ENCODE peak calls at places on chromosomes 2 and 18, in eight cellular contexts. C is brain microvascular endothelial cell, Z is cardiac muscle cell, F is fibroblast of pulmonary artery, M is uterus, B is suprapubic skin, Y is A549, P is hepatocyte. X is an unnamed sample.

GRCh38 chr2:709138-709779 is 32.1 kb upstream of the TMEM18 start:
- DNase-seq in C (no peak), Z (no peak), F (no peak), M (no peak), B (no peak), Y (no peak), P (no peak), X (no peak)

GRCh38 chr2:179909845-179910734 is 48.7 kb upstream of the ZNF385B start:
- DNase-seq in C (no peak), Z (no peak), F (no peak), M (no peak), B (no peak), Y (no peak), P (no peak), X (no peak)

GRCh38 chr2:216169087-216169486 is 59.9 kb downstream of the XRCC5 start:
- DNase-seq in C (no peak), Z (no peak), F (no peak), M (no peak), B (no peak), Y (no peak), P (no peak), X (no peak)

GRCh38 chr2:181658444-181658843 is 1.5 kb upstream of the CERKL start:
- DNase-seq in C (no peak), Z (no peak), F (no peak), M (no peak), B (no peak), Y (no peak), P (no peak), X (no peak)

GRCh38 chr2:190468814-190469569 is 60.8 kb downstream of the MFSD6 start:
- DNase-seq in C (peak; percentile 97), Z (peak; percentile 97), F (peak; percentile 98), M (peak; percentile 81), B (peak; percentile 78), Y (peak; percentile 86), P (peak; percentile 74), X (no peak)

GRCh38 chr2:205834776-205835175 is 152.5 kb downstream of the NRP2 start:
- DNase-seq in C (no peak), Z (peak; percentile 75), F (peak; percentile 58), M (peak; percentile 37), B (no peak), Y (no peak), P (no peak), X (no peak)

GRCh38 chr2:185316383-185316782 is 422.2 kb upstream of the FSIP2 start:
- DNase-seq in C (no peak), Z (no peak), F (no peak), M (no peak), B (no peak), Y (no peak), P (no peak), X (no peak)

GRCh38 chr2:1101982-1102381 is 151.3 kb downstream of the SNTG2 start:
- DNase-seq in C (no peak), Z (no peak), F (no peak), M (no peak), B (no peak), Y (no peak), P (no peak), X (no peak)

GRCh38 chr2:6493669-6494068 is 372.0 kb downstream of the CMPK2 start:
- DNase-seq in C (no peak), Z (no peak), F (no peak), M (no peak), B (no peak), Y (no peak), P (no peak), X (no peak)

GRCh38 chr2:72026819-72027425 is 120.7 kb downstream of the CYP26B1 start:
- DNase-seq in C (no peak), Z (no peak), F (no peak), M (no peak), B (peak; percentile 44), Y (no peak), P (no peak), X (peak; percentile 30)

GRCh38 chr2:180314086-180314485 is 307.0 kb upstream of the CWC22 start:
- DNase-seq in C (peak; percentile 17), Z (peak; percentile 50), F (peak; percentile 47), M (no peak), B (no peak), Y (no peak), P (no peak), X (no peak)

GRCh38 chr2:6143812-6144211 is 451.6 kb downstream of the SOX11 start:
- DNase-seq in C (no peak), Z (no peak), F (no peak), M (no peak), B (no peak), Y (no peak), P (no peak), X (no peak)

GRCh38 chr2:25709349-25709748 is 36.0 kb upstream of the DTNB start:
- DNase-seq in C (no peak), Z (no peak), F (no peak), M (no peak), B (no peak), Y (no peak), P (no peak), X (no peak)
- H3K4me3 ChIP-seq in C (no peak overlapping the region), Z (no peak overlapping the region), F (no peak overlapping the region), M (no peak overlapping the region), B (no peak overlapping the region), Y (peak overlapping the region; percentile 38), P (no peak overlapping the region), X (no peak overlapping the region)

GRCh38 chr2:213147550-213147949 is 3.9 kb downstream of the IKZF2 start:
- DNase-seq in C (no peak), Z (no peak), F (no peak), M (no peak), B (no peak), Y (no peak), P (no peak), X (no peak)
- H3K4me3 ChIP-seq in C (no peak overlapping the region), Z (no peak overlapping the region), F (no peak overlapping the region), M (no peak overlapping the region), B (no peak overlapping the region), Y (no peak overlapping the region), P (no peak overlapping the region), X (no peak overlapping the region)

DNA sequence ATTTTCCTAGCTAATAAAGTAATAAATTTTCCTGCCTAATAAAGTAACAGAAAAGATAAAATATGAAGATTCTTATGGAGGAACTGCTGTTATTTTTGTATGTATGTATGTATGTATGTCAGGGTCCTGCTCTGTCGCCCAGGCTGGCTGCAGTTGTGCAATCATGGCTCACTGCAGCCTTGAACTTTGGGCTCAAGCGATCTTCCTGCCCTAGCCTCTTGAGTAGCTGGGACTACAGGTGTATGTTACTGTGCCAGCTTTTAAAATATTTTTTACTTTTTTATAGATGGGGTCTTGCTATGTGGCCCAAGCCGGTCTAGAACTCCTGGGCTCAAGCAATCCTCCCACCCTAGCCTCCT is 26.7 kb downstream of the ANKRD29 start:
- DNase-seq in C (no peak), Z (no peak), F (no peak), M (no peak), B (no peak), Y (no peak), P (no peak), X (no peak)
- H3K4me3 ChIP-seq in C (no peak overlapping the region), Z (no peak overlapping the region), F (no peak overlapping the region), M (no peak overlapping the region), B (no peak overlapping the region), Y (no peak overlapping the region), P (no peak overlapping the region), X (no peak overlapping the region)

GRCh38 chr2:61694312-61695274 is 156.4 kb upstream of the XPO1 start:
- DNase-seq in C (peak; percentile 73), Z (peak; percentile 95), F (peak; percentile 89), M (peak; percentile 95), B (peak; percentile 96), Y (peak; percentile 94), P (peak; percentile 97), X (peak; percentile 98)

GRCh38 chr2:61690078-61690477 is 151.9 kb upstream of the XPO1 start:
- DNase-seq in C (no peak), Z (no peak), F (no peak), M (no peak), B (no peak), Y (no peak), P (no peak), X (no peak)

GRCh38 chr2:61688369-61689334 is 150.5 kb upstream of the XPO1 start:
- DNase-seq in C (no peak), Z (no peak), F (no peak), M (no peak), B (no peak), Y (no peak), P (no peak), X (no peak)

DNA sequence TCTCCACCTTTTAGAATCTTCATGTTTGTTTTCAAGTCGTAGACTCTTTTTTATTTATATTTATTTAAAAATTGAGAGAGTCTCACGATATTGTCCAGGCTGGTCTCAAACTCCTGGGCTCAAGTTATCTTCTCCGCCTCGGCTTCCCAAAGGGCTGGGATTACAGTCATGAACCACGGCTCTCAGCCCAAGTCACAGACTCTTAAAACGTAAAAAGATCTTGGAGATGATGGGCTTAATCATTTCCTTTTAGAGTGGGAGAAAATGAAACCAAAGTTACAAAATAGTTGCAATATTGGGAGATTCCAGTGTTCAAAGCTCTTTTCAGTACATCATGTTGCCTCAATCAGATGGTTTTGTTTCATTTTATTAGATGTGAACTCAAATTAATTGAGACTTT is 151.4 kb upstream of the XPO1 start:
- DNase-seq in C (no peak), Z (peak; percentile 35), F (peak; percentile 36), M (no peak), B (no peak), Y (no peak), P (no peak), X (no peak)
- H3K4me3 ChIP-seq in C (no peak overlapping the region), Z (no peak overlapping the region), F (no peak overlapping the region), M (no peak overlapping the region), B (no peak overlapping the region), Y (no peak overlapping the region), P (no peak overlapping the region), X (no peak overlapping the region)

GRCh38 chr2:32981612-32982011 is 34.9 kb downstream of the LTBP1 start:
- DNase-seq in C (no peak), Z (no peak), F (no peak), M (no peak), B (no peak), Y (no peak), P (no peak), X (no peak)
- H3K4me3 ChIP-seq in C (no peak overlapping the region), Z (no peak overlapping the region), F (no peak overlapping the region), M (no peak overlapping the region), B (no peak overlapping the region), Y (no peak overlapping the region), P (no peak overlapping the region), X (no peak overlapping the region)

GRCh38 chr2:75415141-75415540 is 145.6 kb downstream of the EVA1A start:
- DNase-seq in C (no peak), Z (no peak), F (no peak), M (no peak), B (no peak), Y (no peak), P (no peak), X (no peak)
- H3K4me3 ChIP-seq in C (no peak overlapping the region), Z (no peak overlapping the region), F (no peak overlapping the region), M (no peak overlapping the region), B (no peak overlapping the region), Y (no peak overlapping the region), P (no peak overlapping the region), X (no peak overlapping the region)

GRCh38 chr18:64207818-64208217 is 58.9 kb upstream of the LINC00305 start:
- DNase-seq in C (no peak), Z (no peak), F (no peak), M (no peak), B (no peak), Y (no peak), P (no peak), X (no peak)
- H3K4me3 ChIP-seq in C (no peak overlapping the region), Z (no peak overlapping the region), F (no peak overlapping the region), M (no peak overlapping the region), B (no peak overlapping the region), Y (no peak overlapping the region), P (no peak overlapping the region), X (peak overlapping the region; percentile 36)

GRCh38 chr2:69790601-69790959 is 38.9 kb upstream of the GMCL1 start:
- DNase-seq in C (no peak), Z (no peak), F (no peak), M (no peak), B (no peak), Y (no peak), P (no peak), X (no peak)
- H3K4me3 ChIP-seq in C (no peak overlapping the region), Z (no peak overlapping the region), F (no peak overlapping the region), M (peak overlapping the region; percentile 19), B (no peak overlapping the region), Y (no peak overlapping the region), P (no peak overlapping the region), X (no peak overlapping the region)

X was measured in upper lobe of right lung.